ENCODE peak calls at places on chromosomes 16 and 17, in nine cellular contexts. One of them, this sample, is unnamed.
A peak's percentile ranks its signal among the peaks of the same experiment; 100 is the strongest.

GRCh38 chr16:54712866-54713265 is 217.8 kb upstream of the IRX5 start:
- DNase-seq in brain microvascular endothelial cell: no peak
- DNase-seq in colonic mucosa: no peak
- DNase-seq in PC-9: no peak
- DNase-seq in lung: no peak
- DNase-seq in MM.1S: no peak
- DNase-seq in retinal pigment epithelial cell: no peak
- DNase-seq in spleen: no peak
- DNase-seq in fibroblast of pulmonary artery: no peak
- DNase-seq in this sample: no peak

GRCh38 chr16:725463-726187 is 618 bp downstream of the CCDC78 start:
- DNase-seq in lung: no peak
- DNase-seq in MM.1S: no peak
- DNase-seq in spleen: peak; percentile 76
- DNase-seq in fibroblast of pulmonary artery: no peak
- DNase-seq in PC-9: no peak
- DNase-seq in retinal pigment epithelial cell: no peak
- DNase-seq in colonic mucosa: no peak
- DNase-seq in brain microvascular endothelial cell: no peak
- DNase-seq in this sample: no peak

GRCh38 chr17:64692187-64692586 is 30.1 kb upstream of the SMURF2 start:
- DNase-seq in brain microvascular endothelial cell: no peak
- DNase-seq in lung: no peak
- DNase-seq in fibroblast of pulmonary artery: peak; percentile 30
- DNase-seq in spleen: no peak
- DNase-seq in retinal pigment epithelial cell: no peak
- DNase-seq in PC-9: no peak
- DNase-seq in MM.1S: no peak
- DNase-seq in colonic mucosa: no peak
- DNase-seq in this sample: no peak

GRCh38 chr17:45298546-45299285 is 18.1 kb downstream of the MAP3K14 start:
- DNase-seq in MM.1S: no peak
- DNase-seq in fibroblast of pulmonary artery: no peak
- DNase-seq in PC-9: no peak
- DNase-seq in retinal pigment epithelial cell: no peak
- DNase-seq in lung: no peak
- DNase-seq in colonic mucosa: no peak
- DNase-seq in spleen: no peak
- DNase-seq in brain microvascular endothelial cell: no peak
- DNase-seq in this sample: no peak

GRCh38 chr17:78883533-78884131 is 19.4 kb downstream of the CEP295NL start:
- DNase-seq in fibroblast of pulmonary artery: peak; percentile 98
- DNase-seq in spleen: peak; percentile 89
- DNase-seq in colonic mucosa: peak; percentile 53
- DNase-seq in brain microvascular endothelial cell: peak; percentile 89
- DNase-seq in lung: peak; percentile 63
- DNase-seq in PC-9: peak; percentile 86
- DNase-seq in retinal pigment epithelial cell: peak; percentile 99
- DNase-seq in MM.1S: no peak
- DNase-seq in this sample: no peak

GRCh38 chr16:22192261-22193133 is 13.6 kb upstream of the EEF2K start:
- DNase-seq in fibroblast of pulmonary artery: peak; percentile 97
- DNase-seq in lung: peak; percentile 82
- DNase-seq in brain microvascular endothelial cell: peak; percentile 93
- DNase-seq in spleen: peak; percentile 90
- DNase-seq in PC-9: peak; percentile 55
- DNase-seq in MM.1S: peak; percentile 85
- DNase-seq in colonic mucosa: peak; percentile 84
- DNase-seq in retinal pigment epithelial cell: no peak
- DNase-seq in this sample: peak; percentile 60

GRCh38 chr17:8310601-8311123 is 621 bp downstream of the ARHGEF15 start:
- DNase-seq in fibroblast of pulmonary artery: no peak
- DNase-seq in PC-9: no peak
- DNase-seq in MM.1S: no peak
- DNase-seq in retinal pigment epithelial cell: no peak
- DNase-seq in lung: no peak
- DNase-seq in brain microvascular endothelial cell: no peak
- DNase-seq in colonic mucosa: no peak
- DNase-seq in spleen: no peak
- DNase-seq in this sample: no peak

GRCh38 chr16:25018972-25019617 is 3.9 kb upstream of the ARHGAP17 start:
- DNase-seq in MM.1S: peak; percentile 58
- DNase-seq in spleen: no peak
- DNase-seq in colonic mucosa: no peak
- DNase-seq in lung: no peak
- DNase-seq in fibroblast of pulmonary artery: no peak
- DNase-seq in retinal pigment epithelial cell: no peak
- DNase-seq in PC-9: no peak
- DNase-seq in brain microvascular endothelial cell: no peak
- DNase-seq in this sample: no peak

GRCh38 chr17:7590743-7591142 is 849 bp upstream of the SOX15 start:
- DNase-seq in lung: no peak
- DNase-seq in retinal pigment epithelial cell: peak; percentile 91
- DNase-seq in colonic mucosa: no peak
- DNase-seq in fibroblast of pulmonary artery: peak; percentile 44
- DNase-seq in MM.1S: no peak
- DNase-seq in PC-9: peak; percentile 68
- DNase-seq in spleen: no peak
- DNase-seq in brain microvascular endothelial cell: peak; percentile 63
- DNase-seq in this sample: no peak

GRCh38 chr16:68369697-68370096 is 58.9 kb downstream of the PRMT7 start:
- DNase-seq in MM.1S: peak; percentile 89
- DNase-seq in colonic mucosa: no peak
- DNase-seq in spleen: peak; percentile 80
- DNase-seq in PC-9: no peak
- DNase-seq in fibroblast of pulmonary artery: no peak
- DNase-seq in lung: no peak
- DNase-seq in retinal pigment epithelial cell: no peak
- DNase-seq in brain microvascular endothelial cell: no peak
- DNase-seq in this sample: peak; percentile 84

GRCh38 chr17:7438050-7438614 is 1.2 kb upstream of the FGF11 start:
- DNase-seq in spleen: peak; percentile 96
- DNase-seq in MM.1S: no peak
- DNase-seq in colonic mucosa: peak; percentile 59
- DNase-seq in retinal pigment epithelial cell: no peak
- DNase-seq in brain microvascular endothelial cell: no peak
- DNase-seq in fibroblast of pulmonary artery: no peak
- DNase-seq in lung: peak; percentile 69
- DNase-seq in PC-9: peak; percentile 84
- DNase-seq in this sample: peak; percentile 52

GRCh38 chr16:4298761-4299522 is 16.9 kb upstream of the GLIS2 start:
- DNase-seq in lung: peak; percentile 87
- DNase-seq in PC-9: peak; percentile 96
- DNase-seq in spleen: no peak
- DNase-seq in retinal pigment epithelial cell: peak; percentile 79
- DNase-seq in brain microvascular endothelial cell: peak; percentile 83
- DNase-seq in fibroblast of pulmonary artery: peak; percentile 92
- DNase-seq in MM.1S: no peak
- DNase-seq in colonic mucosa: peak; percentile 88
- DNase-seq in this sample: no peak

GRCh38 chr17:59155439-59156177 is at the start of gene PRR11:
- DNase-seq in MM.1S: peak; percentile 99
- DNase-seq in lung: peak; percentile 95
- DNase-seq in brain microvascular endothelial cell: peak; percentile 100
- DNase-seq in retinal pigment epithelial cell: peak; percentile 100
- DNase-seq in colonic mucosa: peak; percentile 97
- DNase-seq in spleen: peak; percentile 96
- DNase-seq in fibroblast of pulmonary artery: peak; percentile 100
- DNase-seq in PC-9: peak; percentile 94
- DNase-seq in this sample: peak; percentile 89

GRCh38 chr17:15782809-15783208 is 50.7 kb downstream of the TBC1D26 start:
- DNase-seq in brain microvascular endothelial cell: peak; percentile 33
- DNase-seq in spleen: no peak
- DNase-seq in PC-9: no peak
- DNase-seq in MM.1S: no peak
- DNase-seq in retinal pigment epithelial cell: peak; percentile 9
- DNase-seq in fibroblast of pulmonary artery: peak; percentile 52
- DNase-seq in lung: peak; percentile 40
- DNase-seq in colonic mucosa: peak; percentile 62
- DNase-seq in this sample: no peak
- TF ChIP-seq CTCF in brain microvascular endothelial cell: no peak
- TF ChIP-seq CTCF in spleen: no peak
- TF ChIP-seq CTCF in PC-9: no peak
- TF ChIP-seq CTCF in MM.1S: no peak
- TF ChIP-seq CTCF in retinal pigment epithelial cell: peak; percentile 10
- TF ChIP-seq CTCF in fibroblast of pulmonary artery: no peak
- TF ChIP-seq CTCF in lung: no peak
- TF ChIP-seq CTCF in colonic mucosa: no peak
- TF ChIP-seq CTCF in this sample: no peak

DNA sequence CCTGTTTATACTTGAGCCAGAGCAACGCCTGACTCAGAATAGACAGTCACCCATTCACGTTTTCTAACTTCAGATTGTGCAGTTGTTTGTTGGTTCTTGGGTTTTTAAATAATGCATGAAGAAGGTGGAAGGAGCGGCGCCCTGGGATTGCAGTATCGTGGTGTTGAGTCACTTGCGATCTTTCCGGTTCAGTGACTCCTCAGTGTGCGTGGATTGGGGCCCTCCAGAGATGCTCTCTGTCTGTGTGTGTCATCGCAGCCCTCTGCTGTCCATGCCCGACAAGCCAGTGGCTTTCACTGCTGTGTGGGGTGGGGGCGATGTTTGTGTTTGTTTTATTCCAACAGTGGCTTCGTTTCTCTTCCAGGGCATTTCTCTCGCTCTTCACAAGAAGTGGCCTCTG is 134.0 kb downstream of the RPTOR start:
- DNase-seq in lung: no peak
- DNase-seq in brain microvascular endothelial cell: peak; percentile 92
- DNase-seq in spleen: no peak
- DNase-seq in fibroblast of pulmonary artery: peak; percentile 53
- DNase-seq in retinal pigment epithelial cell: no peak
- DNase-seq in PC-9: peak; percentile 23
- DNase-seq in MM.1S: no peak
- DNase-seq in colonic mucosa: no peak
- DNase-seq in this sample: no peak
- TF ChIP-seq CTCF in lung: no peak
- TF ChIP-seq CTCF in brain microvascular endothelial cell: peak; percentile 44
- TF ChIP-seq CTCF in spleen: no peak
- TF ChIP-seq CTCF in fibroblast of pulmonary artery: no peak
- TF ChIP-seq CTCF in retinal pigment epithelial cell: no peak
- TF ChIP-seq CTCF in PC-9: no peak
- TF ChIP-seq CTCF in MM.1S: no peak
- TF ChIP-seq CTCF in colonic mucosa: no peak
- TF ChIP-seq CTCF in this sample: no peak

GRCh38 chr17:40433551-40434384 is 9.5 kb upstream of the IGFBP4 start:
- DNase-seq in PC-9: no peak
- DNase-seq in brain microvascular endothelial cell: no peak
- DNase-seq in colonic mucosa: no peak
- DNase-seq in fibroblast of pulmonary artery: peak; percentile 36
- DNase-seq in lung: no peak
- DNase-seq in MM.1S: no peak
- DNase-seq in retinal pigment epithelial cell: no peak
- DNase-seq in spleen: peak; percentile 57
- DNase-seq in this sample: no peak
- TF ChIP-seq CTCF in PC-9: peak; percentile 62
- TF ChIP-seq CTCF in brain microvascular endothelial cell: peak; percentile 78
- TF ChIP-seq CTCF in colonic mucosa: peak; percentile 42
- TF ChIP-seq CTCF in fibroblast of pulmonary artery: peak; percentile 62
- TF ChIP-seq CTCF in lung: no peak
- TF ChIP-seq CTCF in MM.1S: peak; percentile 44
- TF ChIP-seq CTCF in retinal pigment epithelial cell: peak; percentile 61
- TF ChIP-seq CTCF in spleen: no peak
- TF ChIP-seq CTCF in this sample: peak; percentile 13

DNA sequence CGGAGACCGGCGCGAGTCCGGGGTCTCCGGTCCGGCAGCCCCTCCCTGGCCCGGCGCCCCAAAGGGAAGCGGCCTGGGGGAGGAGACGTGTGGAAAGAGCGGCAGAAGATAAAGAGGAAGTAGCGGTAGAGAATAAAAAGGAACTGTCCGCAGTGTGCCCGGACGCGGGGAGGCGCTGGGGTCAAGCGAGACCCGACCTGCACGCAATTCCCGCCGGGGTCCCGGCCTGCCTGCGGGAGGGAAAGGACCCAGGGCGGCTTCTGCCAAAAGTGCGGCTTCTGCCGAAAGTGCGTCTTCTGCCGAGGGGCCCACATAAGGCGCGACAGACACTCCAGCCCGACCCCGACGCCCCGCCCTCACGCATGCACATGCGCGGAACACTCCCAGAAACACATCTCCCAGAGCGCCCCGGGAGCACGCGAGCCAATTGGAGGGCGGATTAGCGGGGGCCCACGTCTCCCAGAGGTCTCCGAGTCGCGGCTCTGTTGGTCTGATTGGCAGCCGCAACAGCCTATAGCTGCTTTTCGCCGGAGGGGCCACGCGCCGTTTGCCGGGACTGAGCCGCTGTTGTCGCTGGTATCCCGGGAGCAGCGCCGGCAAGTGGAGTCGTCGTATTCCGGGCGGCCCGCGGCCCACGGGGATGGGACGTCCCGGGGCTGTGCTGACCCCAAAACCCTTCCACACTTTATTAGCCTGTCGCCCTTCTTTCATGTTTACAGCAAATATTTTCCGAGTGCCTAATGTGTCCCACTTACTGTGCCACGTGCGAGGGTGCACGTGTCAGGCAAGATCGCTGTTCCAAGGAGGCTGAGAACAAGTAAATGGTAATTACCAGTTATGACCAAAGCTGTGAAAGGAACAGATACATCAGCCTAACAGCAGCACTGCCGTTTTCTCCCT is 8.0 kb upstream of the MEFV start:
- DNase-seq in colonic mucosa: peak; percentile 98
- DNase-seq in retinal pigment epithelial cell: peak; percentile 89
- DNase-seq in fibroblast of pulmonary artery: peak; percentile 98
- DNase-seq in lung: peak; percentile 98
- DNase-seq in MM.1S: peak; percentile 97
- DNase-seq in PC-9: peak; percentile 99
- DNase-seq in spleen: peak; percentile 99
- DNase-seq in brain microvascular endothelial cell: peak; percentile 98
- DNase-seq in this sample: peak; percentile 98
- TF ChIP-seq CTCF in colonic mucosa: no peak
- TF ChIP-seq CTCF in retinal pigment epithelial cell: peak; percentile 47
- TF ChIP-seq CTCF in fibroblast of pulmonary artery: peak; percentile 11
- TF ChIP-seq CTCF in lung: no peak
- TF ChIP-seq CTCF in MM.1S: peak; percentile 37
- TF ChIP-seq CTCF in PC-9: no peak
- TF ChIP-seq CTCF in spleen: no peak
- TF ChIP-seq CTCF in brain microvascular endothelial cell: peak; percentile 50
- TF ChIP-seq CTCF in this sample: peak; percentile 39

DNA sequence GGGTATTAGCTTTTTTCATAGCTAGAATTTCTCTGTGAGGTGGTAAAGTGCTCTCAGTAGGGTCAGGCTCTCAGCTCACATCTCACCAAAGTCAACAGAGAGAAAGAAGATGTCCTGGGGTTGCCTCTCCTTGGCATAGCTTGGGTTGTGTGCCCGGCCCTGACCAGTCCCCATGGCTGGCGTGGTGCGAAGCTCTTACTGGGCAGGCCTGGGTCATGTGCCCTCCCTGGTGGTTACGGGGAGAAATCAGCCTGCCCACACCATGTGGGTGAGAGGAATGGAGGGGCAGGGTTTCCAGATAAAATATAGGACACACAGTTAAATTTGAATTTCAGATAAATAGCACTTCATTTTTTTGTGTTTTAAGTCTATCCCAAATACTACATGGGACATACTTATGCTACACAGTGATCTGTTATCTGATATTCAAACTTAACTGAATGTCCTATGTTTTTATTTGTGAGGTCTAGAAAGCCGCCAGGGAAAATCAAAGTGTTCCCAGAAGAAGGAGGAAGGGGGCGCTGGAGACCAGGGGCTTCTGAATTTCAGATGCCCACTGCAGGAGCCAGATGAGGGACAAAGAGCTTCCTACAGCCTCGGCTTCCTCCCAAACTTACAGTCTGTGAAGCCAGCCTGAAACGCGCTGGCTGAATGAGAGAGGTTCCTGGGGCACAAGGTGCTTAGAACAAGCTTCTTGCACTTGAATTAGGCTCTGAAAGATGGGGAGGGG is 45.4 kb downstream of the NKD1 start:
- DNase-seq in colonic mucosa: no peak
- DNase-seq in retinal pigment epithelial cell: no peak
- DNase-seq in MM.1S: no peak
- DNase-seq in PC-9: no peak
- DNase-seq in spleen: peak; percentile 43
- DNase-seq in brain microvascular endothelial cell: no peak
- DNase-seq in lung: no peak
- DNase-seq in fibroblast of pulmonary artery: peak; percentile 31
- DNase-seq in this sample: no peak
- TF ChIP-seq CTCF in colonic mucosa: no peak
- TF ChIP-seq CTCF in retinal pigment epithelial cell: peak; percentile 46
- TF ChIP-seq CTCF in MM.1S: no peak
- TF ChIP-seq CTCF in PC-9: no peak
- TF ChIP-seq CTCF in spleen: no peak
- TF ChIP-seq CTCF in brain microvascular endothelial cell: peak; percentile 51
- TF ChIP-seq CTCF in lung: no peak
- TF ChIP-seq CTCF in fibroblast of pulmonary artery: peak; percentile 28
- TF ChIP-seq CTCF in this sample: peak; percentile 14

This sample was measured in GM10248.